ENCODE peak calls at places on chromosomes 1 and 21, in seven cellular contexts. One of them, this sample, is unnamed.

GRCh38 chr1:223116950-223117349 is 26.1 kb downstream of the TLR5 start:
- DNase-seq in activated gamma-delta T cell treated with Interleukin-2 at 50 U/mL for 16 hours: no peak
- DNase-seq in amniotic stem cell: no peak
- DNase-seq in non-pigmented ciliary epithelial cell: no peak
- DNase-seq in GM06990: no peak
- DNase-seq in T-helper 22 cell: no peak
- DNase-seq in ovary: no peak
- DNase-seq in this sample: no peak

GRCh38 chr1:163315773-163316374 is 5.9 kb upstream of the NUF2 start:
- DNase-seq in activated gamma-delta T cell treated with Interleukin-2 at 50 U/mL for 16 hours: peak
- DNase-seq in amniotic stem cell: peak
- DNase-seq in non-pigmented ciliary epithelial cell: no peak
- DNase-seq in GM06990: no peak
- DNase-seq in T-helper 22 cell: no peak
- DNase-seq in ovary: no peak
- DNase-seq in this sample: peak

GRCh38 chr1:182724215-182724614 is 39.8 kb upstream of the RGS8 start:
- DNase-seq in activated gamma-delta T cell treated with Interleukin-2 at 50 U/mL for 16 hours: no peak
- DNase-seq in amniotic stem cell: no peak
- DNase-seq in non-pigmented ciliary epithelial cell: no peak
- DNase-seq in GM06990: no peak
- DNase-seq in T-helper 22 cell: no peak
- DNase-seq in ovary: no peak
- DNase-seq in this sample: no peak

GRCh38 chr1:94258873-94259331 is 21.5 kb upstream of the ARHGAP29 start:
- DNase-seq in activated gamma-delta T cell treated with Interleukin-2 at 50 U/mL for 16 hours: no peak
- DNase-seq in amniotic stem cell: peak
- DNase-seq in non-pigmented ciliary epithelial cell: peak
- DNase-seq in GM06990: no peak
- DNase-seq in T-helper 22 cell: no peak
- DNase-seq in ovary: no peak
- DNase-seq in this sample: no peak

GRCh38 chr21:45819478-45820170 is 161.9 kb upstream of the COL6A1 start:
- DNase-seq in activated gamma-delta T cell treated with Interleukin-2 at 50 U/mL for 16 hours: no peak
- DNase-seq in amniotic stem cell: no peak
- DNase-seq in non-pigmented ciliary epithelial cell: no peak
- DNase-seq in GM06990: peak
- DNase-seq in T-helper 22 cell: no peak
- DNase-seq in ovary: no peak
- DNase-seq in this sample: no peak

GRCh38 chr1:185373813-185374524 is 56.9 kb upstream of the IVNS1ABP start:
- DNase-seq in activated gamma-delta T cell treated with Interleukin-2 at 50 U/mL for 16 hours: no peak
- DNase-seq in amniotic stem cell: no peak
- DNase-seq in non-pigmented ciliary epithelial cell: no peak
- DNase-seq in GM06990: no peak
- DNase-seq in T-helper 22 cell: no peak
- DNase-seq in ovary: no peak
- DNase-seq in this sample: no peak

GRCh38 chr1:1171551-1172340 is 1.9 kb upstream of the TTLL10 start:
- DNase-seq in activated gamma-delta T cell treated with Interleukin-2 at 50 U/mL for 16 hours: no peak
- DNase-seq in amniotic stem cell: no peak
- DNase-seq in non-pigmented ciliary epithelial cell: no peak
- DNase-seq in GM06990: peak
- DNase-seq in T-helper 22 cell: no peak
- DNase-seq in ovary: no peak
- DNase-seq in this sample: no peak

GRCh38 chr1:9539829-9540550 is 725 bp downstream of the SLC25A33 start:
- DNase-seq in activated gamma-delta T cell treated with Interleukin-2 at 50 U/mL for 16 hours: peak
- DNase-seq in amniotic stem cell: no peak
- DNase-seq in non-pigmented ciliary epithelial cell: no peak
- DNase-seq in GM06990: peak
- DNase-seq in T-helper 22 cell: peak
- DNase-seq in ovary: peak
- DNase-seq in this sample: peak

GRCh38 chr1:6468729-6469461 is 2.9 kb upstream of the TNFRSF25 start:
- DNase-seq in activated gamma-delta T cell treated with Interleukin-2 at 50 U/mL for 16 hours: no peak
- DNase-seq in amniotic stem cell: no peak
- DNase-seq in non-pigmented ciliary epithelial cell: no peak
- DNase-seq in GM06990: no peak
- DNase-seq in T-helper 22 cell: no peak
- DNase-seq in ovary: no peak
- DNase-seq in this sample: no peak

GRCh38 chr1:43933386-43934278 is at the start of gene ARTN:
- DNase-seq in activated gamma-delta T cell treated with Interleukin-2 at 50 U/mL for 16 hours: no peak
- DNase-seq in amniotic stem cell: no peak
- DNase-seq in non-pigmented ciliary epithelial cell: no peak
- DNase-seq in GM06990: no peak
- DNase-seq in T-helper 22 cell: no peak
- DNase-seq in ovary: peak
- DNase-seq in this sample: no peak

GRCh38 chr1:196372896-196373536 is 235.2 kb downstream of the KCNT2 start:
- DNase-seq in activated gamma-delta T cell treated with Interleukin-2 at 50 U/mL for 16 hours: no peak
- DNase-seq in amniotic stem cell: no peak
- DNase-seq in non-pigmented ciliary epithelial cell: no peak
- DNase-seq in GM06990: no peak
- DNase-seq in T-helper 22 cell: no peak
- DNase-seq in ovary: no peak
- DNase-seq in this sample: no peak

GRCh38 chr1:8396083-8396911 is 78.4 kb downstream of the SLC45A1 start:
- DNase-seq in activated gamma-delta T cell treated with Interleukin-2 at 50 U/mL for 16 hours: no peak
- DNase-seq in amniotic stem cell: no peak
- DNase-seq in non-pigmented ciliary epithelial cell: peak
- DNase-seq in GM06990: no peak
- DNase-seq in T-helper 22 cell: no peak
- DNase-seq in ovary: no peak
- DNase-seq in this sample: no peak

GRCh38 chr1:25697426-25698220 is 81.0 kb downstream of the MAN1C1 start:
- DNase-seq in activated gamma-delta T cell treated with Interleukin-2 at 50 U/mL for 16 hours: peak
- DNase-seq in amniotic stem cell: no peak
- DNase-seq in non-pigmented ciliary epithelial cell: no peak
- DNase-seq in GM06990: no peak
- DNase-seq in T-helper 22 cell: no peak
- DNase-seq in ovary: no peak
- DNase-seq in this sample: no peak

GRCh38 chr1:186374313-186375151 is 521 bp downstream of the TPR start:
- DNase-seq in activated gamma-delta T cell treated with Interleukin-2 at 50 U/mL for 16 hours: peak
- DNase-seq in amniotic stem cell: peak
- DNase-seq in non-pigmented ciliary epithelial cell: no peak
- DNase-seq in GM06990: peak
- DNase-seq in T-helper 22 cell: peak
- DNase-seq in ovary: no peak
- DNase-seq in this sample: no peak

GRCh38 chr1:185279571-185279970 is 37.5 kb downstream of the IVNS1ABP start:
- DNase-seq in activated gamma-delta T cell treated with Interleukin-2 at 50 U/mL for 16 hours: no peak
- DNase-seq in amniotic stem cell: no peak
- DNase-seq in non-pigmented ciliary epithelial cell: no peak
- DNase-seq in GM06990: no peak
- DNase-seq in T-helper 22 cell: no peak
- DNase-seq in ovary: no peak
- DNase-seq in this sample: no peak

GRCh38 chr1:110893908-110894490 is 21.1 kb downstream of the CD53 start:
- DNase-seq in activated gamma-delta T cell treated with Interleukin-2 at 50 U/mL for 16 hours: no peak
- DNase-seq in amniotic stem cell: no peak
- DNase-seq in non-pigmented ciliary epithelial cell: no peak
- DNase-seq in GM06990: no peak
- DNase-seq in T-helper 22 cell: no peak
- DNase-seq in ovary: no peak
- DNase-seq in this sample: no peak

GRCh38 chr1:209552406-209553264 is 30.9 kb upstream of the CAMK1G start:
- DNase-seq in activated gamma-delta T cell treated with Interleukin-2 at 50 U/mL for 16 hours: no peak
- DNase-seq in amniotic stem cell: no peak
- DNase-seq in non-pigmented ciliary epithelial cell: no peak
- DNase-seq in GM06990: no peak
- DNase-seq in T-helper 22 cell: no peak
- DNase-seq in ovary: no peak
- DNase-seq in this sample: no peak

GRCh38 chr1:241503444-241503843 is 16.1 kb downstream of the FH start:
- DNase-seq in activated gamma-delta T cell treated with Interleukin-2 at 50 U/mL for 16 hours: no peak
- DNase-seq in amniotic stem cell: no peak
- DNase-seq in non-pigmented ciliary epithelial cell: no peak
- DNase-seq in GM06990: no peak
- DNase-seq in T-helper 22 cell: no peak
- DNase-seq in ovary: no peak
- DNase-seq in this sample: no peak

GRCh38 chr21:46355161-46356004 is 31.4 kb downstream of the PCNT start:
- DNase-seq in activated gamma-delta T cell treated with Interleukin-2 at 50 U/mL for 16 hours: no peak
- DNase-seq in amniotic stem cell: no peak
- DNase-seq in non-pigmented ciliary epithelial cell: no peak
- DNase-seq in GM06990: no peak
- DNase-seq in T-helper 22 cell: no peak
- DNase-seq in ovary: no peak
- DNase-seq in this sample: no peak

GRCh38 chr1:11335417-11336070 is 62.5 kb downstream of the UBIAD1 start:
- DNase-seq in activated gamma-delta T cell treated with Interleukin-2 at 50 U/mL for 16 hours: no peak
- DNase-seq in amniotic stem cell: no peak
- DNase-seq in non-pigmented ciliary epithelial cell: no peak
- DNase-seq in GM06990: peak
- DNase-seq in T-helper 22 cell: no peak
- DNase-seq in ovary: no peak
- DNase-seq in this sample: no peak

GRCh38 chr1:184567016-184567415 is 180.2 kb downstream of the C1orf21 start:
- DNase-seq in activated gamma-delta T cell treated with Interleukin-2 at 50 U/mL for 16 hours: no peak
- DNase-seq in amniotic stem cell: no peak
- DNase-seq in non-pigmented ciliary epithelial cell: no peak
- DNase-seq in GM06990: no peak
- DNase-seq in T-helper 22 cell: no peak
- DNase-seq in ovary: no peak
- DNase-seq in this sample: no peak

GRCh38 chr1:224922404-224923164 is 6.9 kb upstream of the DNAH14 start:
- DNase-seq in activated gamma-delta T cell treated with Interleukin-2 at 50 U/mL for 16 hours: no peak
- DNase-seq in amniotic stem cell: peak
- DNase-seq in non-pigmented ciliary epithelial cell: no peak
- DNase-seq in GM06990: peak
- DNase-seq in T-helper 22 cell: no peak
- DNase-seq in ovary: peak
- DNase-seq in this sample: no peak

GRCh38 chr1:41955461-41956159 is 36.9 kb upstream of the HIVEP3 start:
- DNase-seq in activated gamma-delta T cell treated with Interleukin-2 at 50 U/mL for 16 hours: no peak
- DNase-seq in amniotic stem cell: peak
- DNase-seq in non-pigmented ciliary epithelial cell: peak
- DNase-seq in GM06990: peak
- DNase-seq in T-helper 22 cell: no peak
- DNase-seq in ovary: no peak
- DNase-seq in this sample: no peak

GRCh38 chr1:161440312-161440894 is 64.9 kb upstream of the FCGR2A start:
- DNase-seq in activated gamma-delta T cell treated with Interleukin-2 at 50 U/mL for 16 hours: peak
- DNase-seq in amniotic stem cell: no peak
- DNase-seq in non-pigmented ciliary epithelial cell: no peak
- DNase-seq in GM06990: peak
- DNase-seq in T-helper 22 cell: peak
- DNase-seq in ovary: peak
- DNase-seq in this sample: peak

GRCh38 chr1:97063532-97063931 is 341.9 kb downstream of the PTBP2 start:
- DNase-seq in activated gamma-delta T cell treated with Interleukin-2 at 50 U/mL for 16 hours: no peak
- DNase-seq in amniotic stem cell: no peak
- DNase-seq in non-pigmented ciliary epithelial cell: no peak
- DNase-seq in GM06990: no peak
- DNase-seq in T-helper 22 cell: no peak
- DNase-seq in ovary: no peak
- DNase-seq in this sample: no peak

This sample was measured in T-helper 17 cell.